ENCODE peak calls at places on chromosomes 16 and 17, in eight cellular contexts. One of them, this sample, is unnamed.

GRCh38 chr17:22694362-22695227 is 1002.3 kb downstream of the KCNJ18 start:
- DNase-seq in adrenal gland: no peak
- DNase-seq in HCT116: no peak
- DNase-seq in HS-5: no peak
- DNase-seq in GM12891: no peak
- DNase-seq in GM03348: no peak
- DNase-seq in stimulated activated CD8-positive, alpha-beta memory T cell treated with anti-CD3 and anti-CD28 coated beads, Interleukin-4, amount 100 ng/mL, for 24 hours: no peak
- DNase-seq in frontal cortex: no peak
- DNase-seq in this sample: no peak

GRCh38 chr16:21599994-21600773 is 807 bp downstream of the METTL9 start:
- DNase-seq in adrenal gland: no peak
- DNase-seq in HCT116: no peak
- DNase-seq in HS-5: no peak
- DNase-seq in GM12891: no peak
- DNase-seq in GM03348: peak
- DNase-seq in stimulated activated CD8-positive, alpha-beta memory T cell treated with anti-CD3 and anti-CD28 coated beads, Interleukin-4, amount 100 ng/mL, for 24 hours: no peak
- DNase-seq in frontal cortex: no peak
- DNase-seq in this sample: no peak

GRCh38 chr17:50550661-50551432 is 3.9 kb downstream of the SPATA20 start:
- DNase-seq in adrenal gland: peak
- DNase-seq in HCT116: peak
- DNase-seq in HS-5: no peak
- DNase-seq in GM12891: no peak
- DNase-seq in GM03348: peak
- DNase-seq in stimulated activated CD8-positive, alpha-beta memory T cell treated with anti-CD3 and anti-CD28 coated beads, Interleukin-4, amount 100 ng/mL, for 24 hours: no peak
- DNase-seq in frontal cortex: peak
- DNase-seq in this sample: peak

GRCh38 chr16:49342336-49343265 is 31.0 kb upstream of the C16orf78 start:
- DNase-seq in adrenal gland: no peak
- DNase-seq in HCT116: no peak
- DNase-seq in HS-5: no peak
- DNase-seq in GM12891: no peak
- DNase-seq in GM03348: no peak
- DNase-seq in stimulated activated CD8-positive, alpha-beta memory T cell treated with anti-CD3 and anti-CD28 coated beads, Interleukin-4, amount 100 ng/mL, for 24 hours: no peak
- DNase-seq in frontal cortex: no peak
- DNase-seq in this sample: no peak

GRCh38 chr17:19383681-19384470 is 3.1 kb downstream of the MFAP4 start:
- DNase-seq in adrenal gland: peak
- DNase-seq in HCT116: no peak
- DNase-seq in HS-5: no peak
- DNase-seq in GM12891: no peak
- DNase-seq in GM03348: peak
- DNase-seq in stimulated activated CD8-positive, alpha-beta memory T cell treated with anti-CD3 and anti-CD28 coated beads, Interleukin-4, amount 100 ng/mL, for 24 hours: no peak
- DNase-seq in frontal cortex: no peak
- DNase-seq in this sample: peak

GRCh38 chr16:46812781-46813555 is 18.0 kb downstream of the C16orf87 start:
- DNase-seq in adrenal gland: no peak
- DNase-seq in HCT116: no peak
- DNase-seq in HS-5: no peak
- DNase-seq in GM12891: no peak
- DNase-seq in GM03348: no peak
- DNase-seq in stimulated activated CD8-positive, alpha-beta memory T cell treated with anti-CD3 and anti-CD28 coated beads, Interleukin-4, amount 100 ng/mL, for 24 hours: no peak
- DNase-seq in frontal cortex: no peak
- DNase-seq in this sample: no peak

GRCh38 chr17:56153215-56153614 is at the start of gene ANKFN1:
- DNase-seq in adrenal gland: no peak
- DNase-seq in HCT116: no peak
- DNase-seq in HS-5: no peak
- DNase-seq in GM12891: no peak
- DNase-seq in GM03348: no peak
- DNase-seq in stimulated activated CD8-positive, alpha-beta memory T cell treated with anti-CD3 and anti-CD28 coated beads, Interleukin-4, amount 100 ng/mL, for 24 hours: no peak
- DNase-seq in frontal cortex: no peak
- DNase-seq in this sample: no peak

GRCh38 chr16:4972938-4973587 is 14.9 kb downstream of the SEC14L5 start:
- DNase-seq in adrenal gland: peak
- DNase-seq in HCT116: no peak
- DNase-seq in HS-5: no peak
- DNase-seq in GM12891: no peak
- DNase-seq in GM03348: no peak
- DNase-seq in stimulated activated CD8-positive, alpha-beta memory T cell treated with anti-CD3 and anti-CD28 coated beads, Interleukin-4, amount 100 ng/mL, for 24 hours: no peak
- DNase-seq in frontal cortex: no peak
- DNase-seq in this sample: no peak

GRCh38 chr17:70644093-70644492 is 474.8 kb downstream of the KCNJ2 start:
- DNase-seq in adrenal gland: no peak
- DNase-seq in HCT116: no peak
- DNase-seq in HS-5: no peak
- DNase-seq in GM12891: no peak
- DNase-seq in GM03348: no peak
- DNase-seq in stimulated activated CD8-positive, alpha-beta memory T cell treated with anti-CD3 and anti-CD28 coated beads, Interleukin-4, amount 100 ng/mL, for 24 hours: no peak
- DNase-seq in frontal cortex: no peak
- DNase-seq in this sample: no peak

GRCh38 chr17:33523577-33523981 is 230.5 kb upstream of the ASIC2 start:
- DNase-seq in adrenal gland: peak
- DNase-seq in HCT116: no peak
- DNase-seq in HS-5: no peak
- DNase-seq in GM12891: no peak
- DNase-seq in GM03348: peak
- DNase-seq in stimulated activated CD8-positive, alpha-beta memory T cell treated with anti-CD3 and anti-CD28 coated beads, Interleukin-4, amount 100 ng/mL, for 24 hours: no peak
- DNase-seq in frontal cortex: peak
- DNase-seq in this sample: no peak

GRCh38 chr17:76384222-76384986 is at the start of gene SPHK1:
- DNase-seq in adrenal gland: peak
- DNase-seq in HCT116: peak
- DNase-seq in HS-5: peak
- DNase-seq in GM12891: peak
- DNase-seq in GM03348: peak
- DNase-seq in stimulated activated CD8-positive, alpha-beta memory T cell treated with anti-CD3 and anti-CD28 coated beads, Interleukin-4, amount 100 ng/mL, for 24 hours: peak
- DNase-seq in frontal cortex: peak
- DNase-seq in this sample: peak

GRCh38 chr16:14289692-14290340 is 218.7 kb downstream of the MRTFB start:
- DNase-seq in adrenal gland: no peak
- DNase-seq in HCT116: peak
- DNase-seq in HS-5: no peak
- DNase-seq in GM12891: no peak
- DNase-seq in GM03348: no peak
- DNase-seq in stimulated activated CD8-positive, alpha-beta memory T cell treated with anti-CD3 and anti-CD28 coated beads, Interleukin-4, amount 100 ng/mL, for 24 hours: no peak
- DNase-seq in frontal cortex: no peak
- DNase-seq in this sample: peak

GRCh38 chr17:40499551-40500189 is 1.8 kb downstream of the TNS4 start:
- DNase-seq in adrenal gland: peak
- DNase-seq in HCT116: no peak
- DNase-seq in HS-5: no peak
- DNase-seq in GM12891: no peak
- DNase-seq in GM03348: peak
- DNase-seq in stimulated activated CD8-positive, alpha-beta memory T cell treated with anti-CD3 and anti-CD28 coated beads, Interleukin-4, amount 100 ng/mL, for 24 hours: no peak
- DNase-seq in frontal cortex: peak
- DNase-seq in this sample: no peak

This sample was measured in spleen.